ENCODE peak calls at places on chromosomes 13 and 19, in six cellular contexts. One of them, this sample, is unnamed. For H3K4me1, the result is how much of the 10 kb centered on the place peaks cover.

GRCh38 chr13:79429309-79429708 is 23.3 kb upstream of the RBM26 start:
- DNase-seq in heart left ventricle: no peak
- DNase-seq in HepG2: no peak
- DNase-seq in CD8-positive, alpha-beta T cell: no peak
- DNase-seq in breast epithelium: no peak
- DNase-seq in psoas muscle: no peak
- DNase-seq in this sample: no peak

GRCh38 chr19:16355293-16356043 is 30.8 kb downstream of the KLF2 start:
- DNase-seq in heart left ventricle: peak
- DNase-seq in HepG2: no peak
- DNase-seq in CD8-positive, alpha-beta T cell: no peak
- DNase-seq in breast epithelium: no peak
- DNase-seq in psoas muscle: no peak
- DNase-seq in this sample: no peak

GRCh38 chr13:44155422-44156293 is 218.0 kb upstream of the SERP2 start:
- DNase-seq in heart left ventricle: peak
- DNase-seq in HepG2: no peak
- DNase-seq in CD8-positive, alpha-beta T cell: no peak
- DNase-seq in breast epithelium: peak
- DNase-seq in psoas muscle: peak
- DNase-seq in this sample: peak

GRCh38 chr13:110841846-110842245 is 73.0 kb downstream of the ANKRD10 start:
- DNase-seq in heart left ventricle: no peak
- DNase-seq in HepG2: no peak
- DNase-seq in CD8-positive, alpha-beta T cell: no peak
- DNase-seq in breast epithelium: no peak
- DNase-seq in psoas muscle: no peak
- DNase-seq in this sample: no peak

GRCh38 chr13:96958286-96958891 is 35.9 kb downstream of the OXGR1 start:
- DNase-seq in heart left ventricle: no peak
- DNase-seq in HepG2: peak
- DNase-seq in CD8-positive, alpha-beta T cell: no peak
- DNase-seq in breast epithelium: no peak
- DNase-seq in psoas muscle: no peak
- DNase-seq in this sample: no peak

GRCh38 chr13:100089633-100090032 is 740 bp downstream of the PCCA start:
- DNase-seq in heart left ventricle: no peak
- DNase-seq in HepG2: no peak
- DNase-seq in CD8-positive, alpha-beta T cell: no peak
- DNase-seq in breast epithelium: no peak
- DNase-seq in psoas muscle: no peak
- DNase-seq in this sample: no peak

GRCh38 chr19:588758-589692 is 656 bp upstream of the HCN2 start:
- DNase-seq in heart left ventricle: no peak
- DNase-seq in HepG2: no peak
- DNase-seq in CD8-positive, alpha-beta T cell: no peak
- DNase-seq in breast epithelium: no peak
- DNase-seq in psoas muscle: no peak
- DNase-seq in this sample: no peak

GRCh38 chr13:101726681-101727080 is 274.2 kb downstream of the ITGBL1 start:
- DNase-seq in heart left ventricle: no peak
- DNase-seq in HepG2: no peak
- DNase-seq in CD8-positive, alpha-beta T cell: no peak
- DNase-seq in breast epithelium: no peak
- DNase-seq in psoas muscle: no peak
- DNase-seq in this sample: no peak

GRCh38 chr13:106337096-106337495 is 198.4 kb downstream of the EFNB2 start:
- DNase-seq in heart left ventricle: no peak
- DNase-seq in HepG2: no peak
- DNase-seq in CD8-positive, alpha-beta T cell: no peak
- DNase-seq in breast epithelium: no peak
- DNase-seq in psoas muscle: no peak
- DNase-seq in this sample: no peak

GRCh38 chr19:55638864-55639359 is 1.9 kb upstream of the ZNF580 start:
- DNase-seq in heart left ventricle: peak
- DNase-seq in HepG2: peak
- DNase-seq in CD8-positive, alpha-beta T cell: peak
- DNase-seq in breast epithelium: no peak
- DNase-seq in psoas muscle: peak
- DNase-seq in this sample: no peak

GRCh38 chr13:46964789-46965527 is 68.1 kb upstream of the HTR2A start:
- DNase-seq in heart left ventricle: no peak
- DNase-seq in HepG2: no peak
- DNase-seq in CD8-positive, alpha-beta T cell: no peak
- DNase-seq in breast epithelium: no peak
- DNase-seq in psoas muscle: no peak
- DNase-seq in this sample: no peak
- H3K4me1 ChIP-seq in heart left ventricle: under half
- H3K4me1 ChIP-seq in HepG2: under half
- H3K4me1 ChIP-seq in CD8-positive, alpha-beta T cell: under half
- H3K4me1 ChIP-seq in breast epithelium: under half
- H3K4me1 ChIP-seq in psoas muscle: under half
- H3K4me1 ChIP-seq in this sample: under half

GRCh38 chr13:112637017-112637801 is 49.3 kb upstream of the TUBGCP3 start:
- DNase-seq in heart left ventricle: no peak
- DNase-seq in HepG2: no peak
- DNase-seq in CD8-positive, alpha-beta T cell: no peak
- DNase-seq in breast epithelium: peak
- DNase-seq in psoas muscle: no peak
- DNase-seq in this sample: no peak
- TF ChIP-seq CTCF in heart left ventricle: no peak
- TF ChIP-seq CTCF in HepG2: no peak
- TF ChIP-seq CTCF in CD8-positive, alpha-beta T cell: no peak
- TF ChIP-seq CTCF in breast epithelium: no peak
- TF ChIP-seq CTCF in psoas muscle: no peak
- TF ChIP-seq CTCF in this sample: no peak

GRCh38 chr19:22503524-22503923 is 81.4 kb upstream of the ZNF98 start:
- DNase-seq in heart left ventricle: no peak
- DNase-seq in HepG2: no peak
- DNase-seq in CD8-positive, alpha-beta T cell: no peak
- DNase-seq in breast epithelium: no peak
- DNase-seq in psoas muscle: no peak
- DNase-seq in this sample: no peak

GRCh38 chr19:22502766-22503165 is 80.6 kb upstream of the ZNF98 start:
- DNase-seq in heart left ventricle: no peak
- DNase-seq in HepG2: no peak
- DNase-seq in CD8-positive, alpha-beta T cell: no peak
- DNase-seq in breast epithelium: no peak
- DNase-seq in psoas muscle: no peak
- DNase-seq in this sample: no peak
- H3K4me3 ChIP-seq in heart left ventricle: no peak
- H3K4me3 ChIP-seq in HepG2: no peak
- H3K4me3 ChIP-seq in CD8-positive, alpha-beta T cell: no peak
- H3K4me3 ChIP-seq in breast epithelium: no peak
- H3K4me3 ChIP-seq in psoas muscle: no peak
- H3K4me3 ChIP-seq in this sample: no peak

GRCh38 chr19:42196011-42197001 is 21.2 kb downstream of the DEDD2 start:
- DNase-seq in heart left ventricle: no peak
- DNase-seq in HepG2: no peak
- DNase-seq in CD8-positive, alpha-beta T cell: no peak
- DNase-seq in breast epithelium: no peak
- DNase-seq in psoas muscle: no peak
- DNase-seq in this sample: no peak
- H3K4me1 ChIP-seq in heart left ventricle: under half
- H3K4me1 ChIP-seq in HepG2: under half
- H3K4me1 ChIP-seq in CD8-positive, alpha-beta T cell: half or more
- H3K4me1 ChIP-seq in breast epithelium: under half
- H3K4me1 ChIP-seq in psoas muscle: under half
- H3K4me1 ChIP-seq in this sample: under half

DNA sequence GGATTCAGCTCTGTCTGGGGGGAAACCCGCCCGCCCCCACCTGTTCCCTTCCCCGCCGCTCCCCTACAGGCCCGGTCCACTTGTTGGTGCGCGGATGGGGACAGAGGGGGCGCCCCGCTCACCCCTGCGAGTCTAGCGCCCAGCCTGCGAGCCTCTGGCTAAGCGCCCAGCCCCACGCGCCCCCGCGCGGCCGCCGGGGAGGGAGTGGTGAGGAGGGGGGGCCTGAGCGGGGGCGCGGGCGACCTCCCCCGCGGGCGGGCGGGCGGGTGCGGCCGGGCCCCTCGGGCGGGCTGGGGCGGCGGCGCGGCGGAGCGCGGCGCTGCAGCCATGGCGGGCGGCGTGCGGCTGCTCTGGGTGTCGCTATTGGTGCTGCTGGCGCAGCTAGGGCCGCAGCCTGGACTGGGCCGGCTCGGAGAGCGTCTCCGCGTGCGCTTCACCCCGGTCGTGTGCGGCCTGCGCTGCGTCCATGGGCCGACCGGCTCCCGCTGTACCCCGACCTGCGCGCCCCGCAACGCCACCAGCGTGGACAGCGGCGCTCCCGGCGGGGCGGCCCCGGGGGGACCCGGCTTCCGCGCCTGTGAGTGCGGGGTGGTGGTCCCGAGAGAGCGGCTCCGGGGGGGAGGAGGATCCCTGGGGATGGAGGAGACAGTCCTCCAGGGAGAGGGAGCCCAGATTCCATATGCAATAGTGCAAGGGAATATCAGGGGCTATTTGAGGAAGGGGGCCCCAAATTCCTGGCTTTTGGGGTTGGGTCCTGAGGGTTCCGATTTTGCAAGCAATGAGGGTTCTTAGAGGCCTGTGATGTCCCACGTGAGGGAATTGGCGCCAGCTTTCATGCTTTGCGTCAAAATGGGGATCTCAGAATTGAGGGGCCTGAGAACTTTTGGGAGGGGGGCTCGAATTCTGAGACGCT is at the start of gene LTBP4:
- DNase-seq in heart left ventricle: peak
- DNase-seq in HepG2: no peak
- DNase-seq in CD8-positive, alpha-beta T cell: no peak
- DNase-seq in breast epithelium: no peak
- DNase-seq in psoas muscle: peak
- DNase-seq in this sample: no peak
- TF ChIP-seq CTCF in heart left ventricle: no peak
- TF ChIP-seq CTCF in HepG2: peak
- TF ChIP-seq CTCF in CD8-positive, alpha-beta T cell: no peak
- TF ChIP-seq CTCF in breast epithelium: no peak
- TF ChIP-seq CTCF in psoas muscle: peak
- TF ChIP-seq CTCF in this sample: no peak

GRCh38 chr19:1944088-1944915 is 3.3 kb downstream of the CSNK1G2 start:
- DNase-seq in heart left ventricle: no peak
- DNase-seq in HepG2: no peak
- DNase-seq in CD8-positive, alpha-beta T cell: no peak
- DNase-seq in breast epithelium: no peak
- DNase-seq in psoas muscle: no peak
- DNase-seq in this sample: no peak

GRCh38 chr19:1945899-1946298 is 4.9 kb downstream of the CSNK1G2 start:
- DNase-seq in heart left ventricle: no peak
- DNase-seq in HepG2: peak
- DNase-seq in CD8-positive, alpha-beta T cell: peak
- DNase-seq in breast epithelium: no peak
- DNase-seq in psoas muscle: peak
- DNase-seq in this sample: peak

GRCh38 chr19:1942934-1943555 is 2.1 kb downstream of the CSNK1G2 start:
- DNase-seq in heart left ventricle: no peak
- DNase-seq in HepG2: no peak
- DNase-seq in CD8-positive, alpha-beta T cell: no peak
- DNase-seq in breast epithelium: no peak
- DNase-seq in psoas muscle: no peak
- DNase-seq in this sample: no peak

GRCh38 chr19:1943661-1944087 is 2.7 kb downstream of the CSNK1G2 start:
- DNase-seq in heart left ventricle: no peak
- DNase-seq in HepG2: no peak
- DNase-seq in CD8-positive, alpha-beta T cell: no peak
- DNase-seq in breast epithelium: no peak
- DNase-seq in psoas muscle: no peak
- DNase-seq in this sample: no peak

GRCh38 chr19:1944916-1945561 is 4.1 kb downstream of the CSNK1G2 start:
- DNase-seq in heart left ventricle: no peak
- DNase-seq in HepG2: no peak
- DNase-seq in CD8-positive, alpha-beta T cell: no peak
- DNase-seq in breast epithelium: no peak
- DNase-seq in psoas muscle: no peak
- DNase-seq in this sample: no peak
- H3K4me3 ChIP-seq in heart left ventricle: no peak
- H3K4me3 ChIP-seq in HepG2: no peak
- H3K4me3 ChIP-seq in CD8-positive, alpha-beta T cell: no peak
- H3K4me3 ChIP-seq in breast epithelium: no peak
- H3K4me3 ChIP-seq in psoas muscle: no peak
- H3K4me3 ChIP-seq in this sample: no peak

This sample was measured in gastrocnemius medialis.